ENCODE peak calls at places on chromosomes 4 and X, in six cellular contexts. C, I, J, R, Q and D are unnamed samples.

GRCh38 chr4:87919951-87920350 is 55.6 kb upstream of the SPP1 start:
- DNase-seq in R (no peak), C (no peak), J (no peak), Q (no peak), I (no peak), D (no peak)

GRCh38 chrX:71536285-71536684 is 3.4 kb downstream of the OGT start:
- DNase-seq in I (no peak), J (no peak), Q (no peak), R (no peak), C (no peak), D (no peak)

GRCh38 chr4:102447413-102447812 is 53.7 kb upstream of the NFKB1 start:
- DNase-seq in I (no peak), Q (no peak), J (no peak), C (no peak), R (no peak), D (no peak)

GRCh38 chr4:19700951-19701350 is 550.8 kb upstream of the SLIT2 start:
- DNase-seq in I (no peak), J (no peak), C (no peak), Q (no peak), R (no peak), D (no peak)

GRCh38 chr4:26273308-26273980 is 47.4 kb upstream of the RBPJ start:
- DNase-seq in C (no peak), Q (no peak), I (no peak), J (peak), R (no peak), D (no peak)

GRCh38 chr4:2092653-2093000 is 33.5 kb downstream of the NAT8L start:
- DNase-seq in R (no peak), I (no peak), C (no peak), J (no peak), Q (no peak), D (no peak)

GRCh38 chr4:10083861-10084641 is 32.5 kb downstream of the WDR1 start:
- DNase-seq in Q (no peak), I (no peak), J (no peak), C (no peak), R (no peak), D (no peak)

GRCh38 chr4:95267081-95267480 is 281.7 kb downstream of the UNC5C start:
- DNase-seq in Q (no peak), R (peak), J (no peak), I (no peak), C (no peak), D (peak)

GRCh38 chr4:129614581-129614980 is 518.6 kb downstream of the C4orf33 start:
- DNase-seq in C (no peak), J (no peak), R (no peak), Q (no peak), I (no peak), D (no peak)

GRCh38 chrX:56228914-56229313 is 3.2 kb upstream of the KLF8 start:
- DNase-seq in J (no peak), I (no peak), Q (no peak), C (no peak), R (no peak), D (no peak)

GRCh38 chr4:127224556-127224955 is 408.2 kb upstream of the INTU start:
- DNase-seq in C (no peak), J (no peak), I (no peak), R (no peak), Q (no peak), D (no peak)

GRCh38 chr4:54844911-54845310 is 187.2 kb downstream of the KIT start:
- DNase-seq in Q (no peak), I (no peak), J (no peak), R (no peak), C (no peak), D (no peak)

GRCh38 chrX:132375941-132376340 is 112.9 kb downstream of the MBNL3 start:
- DNase-seq in J (no peak), R (peak), C (no peak), I (no peak), Q (no peak), D (no peak)

GRCh38 chr4:156945532-156945931 is 26.1 kb downstream of the PDGFC start:
- DNase-seq in I (no peak), Q (no peak), J (no peak), R (no peak), C (no peak), D (no peak)

GRCh38 chr4:8330821-8331566 is 61.4 kb downstream of the HTRA3 start:
- DNase-seq in C (no peak), I (no peak), Q (no peak), R (no peak), J (peak), D (no peak)

GRCh38 chr4:6991771-6992557 is 51.2 kb upstream of the TADA2B start:
- DNase-seq in J (peak), Q (no peak), I (no peak), R (no peak), C (no peak), D (peak)

GRCh38 chr4:135124196-135124595 is 922.6 kb upstream of the PABPC4L start:
- DNase-seq in C (no peak), I (no peak), R (no peak), Q (no peak), J (no peak), D (no peak)

GRCh38 chr4:4524364-4524763 is 17.5 kb downstream of the STX18 start:
- DNase-seq in I (no peak), C (no peak), R (no peak), J (no peak), Q (no peak), D (no peak)

GRCh38 chrX:7108995-7109634 is 38.4 kb upstream of the STS start:
- DNase-seq in R (no peak), J (no peak), C (no peak), I (no peak), Q (no peak), D (no peak)

GRCh38 chr4:108203377-108203776 is 34.6 kb upstream of the LEF1 start:
- DNase-seq in J (no peak), R (no peak), I (no peak), Q (no peak), C (no peak), D (no peak)

GRCh38 chrX:38717871-38718270 is 83.4 kb upstream of the MID1IP1 start:
- DNase-seq in R (no peak), I (no peak), J (no peak), Q (no peak), C (peak), D (no peak)

GRCh38 chr4:145719752-145720624 is 40.0 kb downstream of the C4orf51 start:
- DNase-seq in J (no peak), I (no peak), R (no peak), Q (no peak), C (no peak), D (no peak)

GRCh38 chr4:53633608-53634007 is 42.3 kb upstream of the LNX1 start:
- DNase-seq in J (peak), Q (no peak), I (no peak), C (no peak), R (no peak), D (no peak)

GRCh38 chrX:86002076-86002896 is 45.1 kb downstream of the CHM start:
- DNase-seq in J (no peak), I (peak), C (peak), R (peak), Q (no peak), D (no peak)

GRCh38 chr4:24160358-24160757 is 270.5 kb upstream of the PPARGC1A start:
- DNase-seq in C (no peak), Q (no peak), R (no peak), I (no peak), J (no peak), D (no peak)

GRCh38 chr4:129261584-129261983 is 165.6 kb downstream of the C4orf33 start:
- DNase-seq in Q (no peak), I (no peak), J (no peak), C (no peak), R (no peak), D (no peak)

GRCh38 chr4:156692016-156692415 is 279.6 kb downstream of the PDGFC start:
- DNase-seq in R (no peak), Q (no peak), J (no peak), C (no peak), I (no peak), D (no peak)

GRCh38 chr4:23674694-23675093 is 215.2 kb downstream of the PPARGC1A start:
- DNase-seq in I (no peak), J (no peak), Q (no peak), C (no peak), R (no peak), D (no peak)

GRCh38 chr4:113976937-113977855 is 2.3 kb downstream of the ARSJ start:
- DNase-seq in Q (no peak), R (no peak), J (no peak), C (no peak), I (no peak), D (no peak)

GRCh38 chr4:81913427-81913878 is 441.7 kb upstream of the RASGEF1B start:
- DNase-seq in I (peak), R (peak), C (peak), Q (peak), J (no peak), D (no peak)